ENCODE peak calls at places on chromosomes 7 and 10, in nine cellular contexts. G is astrocyte of the spinal cord, Q is left ventricle myocardium inferior, D is Peyer's patch, H is transverse colon, P is lung, J is cardiac fibroblast, V is mucosa of descending colon, L is heart right ventricle. F is an unnamed sample.

GRCh38 chr10:60964257-60965235 is 20.6 kb upstream of the RHOBTB1 start:
- DNase-seq in G (peak; percentile 92), Q (peak; percentile 58), D (peak; percentile 81), J (peak; percentile 88), L (peak; percentile 80), V (no peak), H (peak; percentile 71), P (peak; percentile 63), F (peak; percentile 85)

GRCh38 chr10:101103430-101103829 is 27.7 kb upstream of the TLX1 start:
- DNase-seq in J (no peak), D (no peak), V (no peak), H (no peak), L (no peak), P (no peak), Q (no peak), G (no peak), F (no peak)

GRCh38 chr7:34622771-34623250 is 35.2 kb upstream of the NPSR1 start:
- DNase-seq in V (no peak), J (no peak), H (no peak), D (no peak), Q (no peak), P (no peak), L (no peak), G (no peak), F (no peak)

GRCh38 chr7:40595832-40596231 is 461.0 kb downstream of the SUGCT start:
- DNase-seq in V (no peak), L (no peak), P (no peak), Q (no peak), J (no peak), D (no peak), H (no peak), G (no peak), F (no peak)

GRCh38 chr7:104327963-104328307 is 468 bp upstream of the LHFPL3 start:
- DNase-seq in G (no peak), V (no peak), D (no peak), Q (no peak), L (no peak), P (no peak), H (no peak), J (no peak), F (peak; percentile 3)

GRCh38 chr7:7761340-7761973 is 43.0 kb upstream of the RPA3 start:
- DNase-seq in P (no peak), D (no peak), V (no peak), G (peak; percentile 78), Q (no peak), J (peak; percentile 74), L (no peak), H (no peak), F (peak; percentile 49)

GRCh38 chr10:35372329-35372728 is 36.0 kb downstream of the CCNY start:
- DNase-seq in G (peak; percentile 68), Q (peak; percentile 61), V (no peak), L (peak; percentile 76), P (peak; percentile 48), J (peak; percentile 75), H (no peak), D (no peak), F (no peak)

GRCh38 chr10:93175490-93175889 is 101.8 kb downstream of the CYP26A1 start:
- DNase-seq in P (no peak), G (no peak), L (no peak), J (no peak), V (no peak), D (no peak), Q (no peak), H (no peak), F (no peak)

GRCh38 chr10:1074748-1075358 is 18.7 kb downstream of the WDR37 start:
- DNase-seq in L (no peak), V (no peak), J (peak; percentile 41), P (peak; percentile 70), D (no peak), Q (no peak), H (no peak), G (no peak), F (no peak)

GRCh38 chr10:1078668-1079067 is 22.5 kb downstream of the WDR37 start:
- DNase-seq in V (no peak), P (no peak), Q (no peak), D (no peak), G (no peak), J (no peak), L (no peak), H (no peak), F (no peak)

GRCh38 chr10:1070939-1071338 is 14.8 kb downstream of the WDR37 start:
- DNase-seq in D (no peak), H (no peak), L (no peak), J (no peak), G (no peak), Q (no peak), V (no peak), P (no peak), F (no peak)

GRCh38 chr10:1069680-1070079 is 13.5 kb downstream of the WDR37 start:
- DNase-seq in V (no peak), J (no peak), L (no peak), D (no peak), G (no peak), P (no peak), Q (no peak), H (no peak), F (no peak)

GRCh38 chr10:1074063-1074747 is 18.0 kb downstream of the WDR37 start:
- DNase-seq in H (no peak), V (no peak), L (no peak), G (no peak), Q (no peak), D (no peak), P (no peak), J (no peak), F (no peak)
- TF ChIP-seq CTCF in H (no peak), V (no peak), L (no peak), G (peak; percentile 20), Q (no peak), D (no peak), P (no peak), J (no peak), F (no peak)

GRCh38 chr10:21337171-21337792 is 188.2 kb downstream of the SKIDA1 start:
- DNase-seq in J (no peak), P (no peak), L (no peak), Q (no peak), H (no peak), G (no peak), D (no peak), V (no peak), F (no peak)
- TF ChIP-seq CTCF in J (no peak), P (no peak), L (no peak), Q (no peak), H (no peak), G (no peak), D (no peak), V (no peak), F (no peak)

GRCh38 chr7:23462846-23463245 is 7.4 kb downstream of the IGF2BP3 start:
- DNase-seq in H (no peak), V (no peak), G (peak; percentile 62), D (no peak), J (peak; percentile 72), Q (no peak), P (no peak), L (no peak), F (peak; percentile 37)
- TF ChIP-seq CTCF in H (no peak), V (no peak), G (peak; percentile 51), D (peak; percentile 43), J (peak; percentile 34), Q (peak; percentile 56), P (peak; percentile 26), L (peak; percentile 46), F (peak; percentile 38)

GRCh38 chr7:47285860-47286491 is 295.9 kb downstream of the TNS3 start:
- DNase-seq in H (no peak), P (no peak), J (peak; percentile 17), Q (no peak), G (peak; percentile 45), D (no peak), L (peak; percentile 22), V (no peak), F (no peak)
- TF ChIP-seq CTCF in H (no peak), P (no peak), J (peak; percentile 19), Q (peak; percentile 31), G (peak; percentile 1), D (no peak), L (no peak), V (no peak), F (no peak)